ENCODE peak calls at places on chromosomes 1 and 21, in nine cellular contexts. R is GM23338, Y is colonic mucosa, V is lung, O is endothelial cell, F is HFFc6, L is HFF-Myc, C is nephron progenitor cell, W is mammary epithelial cell. I is an unnamed sample.

GRCh38 chr1:53068314-53069084 is 6.5 kb downstream of the PODN start:
- DNase-seq in L (no peak), C (no peak), O (no peak), W (no peak), R (no peak), F (no peak), Y (no peak), V (no peak), I (no peak)

GRCh38 chr1:10897981-10898728 is 101.7 kb upstream of the CASZ1 start:
- DNase-seq in V (no peak), L (no peak), W (peak; percentile 58), F (no peak), O (no peak), C (peak; percentile 50), Y (no peak), R (no peak), I (no peak)

GRCh38 chr1:221961532-221962292 is 219.8 kb upstream of the DUSP10 start:
- DNase-seq in W (peak; percentile 86), O (no peak), R (no peak), L (peak; percentile 17), F (peak; percentile 68), V (peak; percentile 47), Y (no peak), C (no peak), I (peak; percentile 74)

GRCh38 chr1:189908113-189908512 is 569.6 kb downstream of the BRINP3 start:
- DNase-seq in V (no peak), F (no peak), C (no peak), O (no peak), R (no peak), L (no peak), Y (no peak), W (no peak), I (no peak)

GRCh38 chr1:71964188-71964587 is 318.2 kb downstream of the NEGR1 start:
- DNase-seq in Y (no peak), W (peak; percentile 1), C (no peak), O (no peak), F (peak; percentile 9), L (no peak), V (peak; percentile 35), R (peak; percentile 66), I (no peak)

GRCh38 chr1:87463917-87464565 is 135.4 kb downstream of the LMO4 start:
- DNase-seq in L (no peak), V (no peak), W (no peak), R (peak; percentile 44), F (no peak), Y (no peak), O (no peak), C (no peak), I (no peak)

GRCh38 chr1:228744356-228744755 is 9.1 kb downstream of the RHOU start:
- DNase-seq in Y (no peak), R (no peak), C (no peak), V (no peak), L (no peak), O (no peak), F (no peak), W (no peak), I (no peak)

GRCh38 chr1:201260648-201261311 is 22.5 kb upstream of the PKP1 start:
- DNase-seq in W (peak; percentile 37), F (no peak), L (no peak), R (no peak), Y (no peak), C (no peak), O (no peak), V (peak; percentile 11), I (no peak)

GRCh38 chr1:34147301-34147700 is 17.7 kb downstream of the CSMD2 start:
- DNase-seq in O (no peak), Y (no peak), V (no peak), L (no peak), W (no peak), C (no peak), F (no peak), R (peak; percentile 55), I (no peak)

GRCh38 chr21:28833609-28834008 is 159.1 kb downstream of the LTN1 start:
- DNase-seq in F (no peak), O (no peak), R (no peak), Y (no peak), L (no peak), W (no peak), V (no peak), C (no peak), I (no peak)
- TF ChIP-seq CTCF in F (no peak), O (no peak), R (no peak), Y (no peak), L (no peak), W (no peak), V (no peak), C (no peak), I (no peak)

GRCh38 chr1:192609110-192610079 is 26.6 kb upstream of the RGS13 start:
- DNase-seq in C (no peak), Y (peak; percentile 50), O (no peak), V (peak; percentile 36), L (no peak), R (no peak), W (no peak), F (no peak), I (no peak)
- TF ChIP-seq CTCF in C (no peak), Y (no peak), O (no peak), V (no peak), L (no peak), R (no peak), W (no peak), F (no peak), I (no peak)

DNA sequence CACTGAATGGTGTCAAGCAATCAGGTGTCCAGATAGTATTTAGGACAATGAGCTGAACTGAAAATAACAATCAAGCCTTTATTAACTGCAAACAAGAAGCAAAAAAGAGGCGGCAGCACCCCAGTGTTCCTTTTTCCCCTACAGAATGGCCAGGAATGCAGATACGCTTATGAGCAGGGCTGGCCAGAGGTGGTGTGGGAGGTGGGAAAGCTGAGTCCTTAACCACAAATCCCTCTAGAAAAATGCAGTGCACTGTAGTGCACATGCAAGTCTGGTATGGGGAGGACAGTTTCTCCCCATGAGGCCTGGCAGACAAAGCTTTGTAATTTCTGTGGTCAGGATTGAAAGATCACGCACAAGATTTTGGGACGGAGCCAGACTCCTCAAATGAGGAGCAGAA is 10.7 kb upstream of the IFNAR1 start:
- DNase-seq in L (no peak), W (peak; percentile 29), Y (no peak), C (no peak), F (no peak), R (no peak), O (no peak), V (no peak), I (no peak)
- TF ChIP-seq CTCF in L (no peak), W (no peak), Y (no peak), C (no peak), F (no peak), R (no peak), O (no peak), V (no peak), I (no peak)

GRCh38 chr1:225613006-225613405 is 39.9 kb downstream of the ENAH start:
- DNase-seq in C (no peak), V (no peak), W (no peak), F (no peak), R (no peak), Y (no peak), L (no peak), O (no peak), I (no peak)

GRCh38 chr1:225610539-225610938 is 42.4 kb downstream of the ENAH start:
- DNase-seq in O (no peak), C (no peak), W (no peak), R (no peak), L (no peak), V (no peak), F (no peak), Y (no peak), I (no peak)

GRCh38 chr1:225612265-225612664 is 40.7 kb downstream of the ENAH start:
- DNase-seq in F (no peak), Y (no peak), C (no peak), R (no peak), L (no peak), V (no peak), W (no peak), O (no peak), I (no peak)

GRCh38 chr1:225608014-225608796 is 44.7 kb downstream of the ENAH start:
- DNase-seq in Y (no peak), R (peak; percentile 44), V (no peak), C (no peak), F (no peak), W (no peak), O (no peak), L (no peak), I (no peak)

GRCh38 chr1:225611537-225612223 is 41.2 kb downstream of the ENAH start:
- DNase-seq in C (no peak), V (no peak), F (no peak), R (no peak), O (no peak), Y (no peak), L (no peak), W (no peak), I (peak; percentile 56)
- TF ChIP-seq CTCF in C (no peak), V (no peak), F (no peak), R (no peak), O (no peak), Y (no peak), L (no peak), W (no peak), I (no peak)

GRCh38 chr1:6414443-6414844 is 5.3 kb downstream of the HES2 start:
- DNase-seq in C (no peak), R (peak; percentile 96), F (peak; percentile 46), O (peak; percentile 65), L (peak; percentile 55), Y (peak; percentile 62), W (peak; percentile 100), V (no peak), I (peak; percentile 59)
- TF ChIP-seq CTCF in C (peak; percentile 53), R (peak; percentile 83), F (peak; percentile 75), O (peak; percentile 57), L (peak; percentile 75), Y (no peak), W (peak; percentile 73), V (no peak), I (peak; percentile 70)

GRCh38 chr1:79895573-79895972 is 889.0 kb upstream of the ADGRL4 start:
- DNase-seq in C (no peak), L (no peak), Y (no peak), F (no peak), R (no peak), V (no peak), O (no peak), W (no peak), I (no peak)

GRCh38 chr1:79896136-79896535 is 889.6 kb upstream of the ADGRL4 start:
- DNase-seq in F (no peak), V (no peak), R (no peak), W (no peak), Y (no peak), L (no peak), O (no peak), C (no peak), I (no peak)

GRCh38 chr1:79902418-79902817 is 895.9 kb upstream of the ADGRL4 start:
- DNase-seq in R (no peak), L (no peak), Y (no peak), F (no peak), V (no peak), W (no peak), C (no peak), O (no peak), I (no peak)

DNA sequence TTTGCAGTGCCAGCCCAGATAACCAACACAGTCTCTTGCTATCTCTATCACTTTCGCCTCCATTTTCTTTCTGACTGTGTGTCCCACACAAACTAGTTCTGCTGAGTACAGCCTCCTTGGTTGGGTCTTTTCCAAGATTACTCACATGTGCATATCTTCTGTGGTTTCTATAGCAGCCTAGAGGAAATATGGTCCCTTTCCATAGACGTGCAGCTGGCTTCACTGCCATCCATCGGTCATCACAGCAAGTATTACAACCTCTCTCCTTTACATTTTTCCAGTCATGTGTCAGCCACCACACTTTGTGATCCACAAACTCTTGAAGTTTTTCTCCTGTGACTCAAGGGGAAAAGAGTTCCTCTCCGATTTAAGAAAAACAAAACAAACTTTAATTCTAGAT is 893.4 kb upstream of the ADGRL4 start:
- DNase-seq in R (no peak), C (no peak), O (no peak), F (peak; percentile 99), L (peak; percentile 85), Y (no peak), V (no peak), W (peak; percentile 80), I (no peak)
- TF ChIP-seq CTCF in R (no peak), C (no peak), O (no peak), F (peak; percentile 50), L (no peak), Y (no peak), V (no peak), W (no peak), I (no peak)

I was measured in Calu3.